ENCODE peak calls at places on chromosomes 6 and 20, in four cellular contexts. Q is CD8-positive, alpha-beta T cell; K is PC-3; G is activated CD8-positive, alpha-beta T cell treated with anti-CD3 and anti-CD28 coated beads for 36 hours. W is an unnamed sample.

GRCh38 chr20:60453847-60454246 is 495.6 kb downstream of the CDH26 start:
- DNase-seq in Q (no peak), K (no peak), G (no peak), W (peak)

GRCh38 chr6:144064402-144064830 is 31.0 kb downstream of the SF3B5 start:
- DNase-seq in Q (peak), K (no peak), G (peak), W (peak)

GRCh38 chr6:17165383-17165782 is 63.5 kb downstream of the STMND1 start:
- DNase-seq in Q (no peak), K (no peak), G (no peak), W (no peak)

GRCh38 chr6:81766482-81767069 is 14.1 kb upstream of the TENT5A start:
- DNase-seq in Q (no peak), K (peak), G (no peak), W (no peak)

GRCh38 chr20:1417273-1417672 is 24.4 kb upstream of the FKBP1A start:
- DNase-seq in Q (no peak), K (peak), G (no peak), W (no peak)

GRCh38 chr6:15528870-15529269 is 134.0 kb downstream of the DTNBP1 start:
- DNase-seq in Q (no peak), K (no peak), G (no peak), W (no peak)

GRCh38 chr20:43895235-43895634 is 19.4 kb upstream of the TOX2 start:
- DNase-seq in Q (no peak), K (no peak), G (no peak), W (no peak)

GRCh38 chr6:53728570-53729194 is 63.1 kb upstream of the KLHL31 start:
- DNase-seq in Q (peak), K (peak), G (peak), W (peak)

GRCh38 chr20:2476742-2477615 is 6.4 kb upstream of the SNRPB start:
- DNase-seq in Q (no peak), K (no peak), G (no peak), W (no peak)

GRCh38 chr6:2110504-2110903 is 134.9 kb downstream of the GMDS start:
- DNase-seq in Q (no peak), K (no peak), G (no peak), W (no peak)

GRCh38 chr6:20845592-20845991 is 311.3 kb downstream of the CDKAL1 start:
- DNase-seq in Q (no peak), K (no peak), G (no peak), W (no peak)

GRCh38 chr20:39067526-39068216 is 105.5 kb downstream of the DHX35 start:
- DNase-seq in Q (no peak), K (no peak), G (no peak), W (no peak)

GRCh38 chr6:101779051-101779844 is 385.7 kb downstream of the GRIK2 start:
- DNase-seq in Q (no peak), K (peak), G (no peak), W (no peak)

GRCh38 chr6:3506195-3506594 is 49.3 kb upstream of the SLC22A23 start:
- DNase-seq in Q (no peak), K (no peak), G (no peak), W (no peak)

GRCh38 chr6:136734977-136735376 is 57.3 kb downstream of the MAP3K5 start:
- DNase-seq in Q (no peak), K (no peak), G (no peak), W (no peak)

GRCh38 chr6:160355001-160355400 is 6.8 kb downstream of the SLC22A3 start:
- DNase-seq in Q (no peak), K (peak), G (peak), W (no peak)

GRCh38 chr6:14254505-14254904 is 136.9 kb downstream of the CD83 start:
- DNase-seq in Q (no peak), K (no peak), G (no peak), W (no peak)

GRCh38 chr20:36093025-36093803 is 61.3 kb upstream of the EPB41L1 start:
- DNase-seq in Q (peak), K (peak), G (peak), W (peak)

GRCh38 chr6:126039284-126039683 is 52.9 kb downstream of the TRMT11 start:
- DNase-seq in Q (no peak), K (peak), G (no peak), W (no peak)

GRCh38 chr20:58192065-58192464 is 36.4 kb downstream of the ANKRD60 start:
- DNase-seq in Q (no peak), K (no peak), G (no peak), W (no peak)

GRCh38 chr20:21272279-21272678 is 30.9 kb upstream of the XRN2 start:
- DNase-seq in Q (no peak), K (no peak), G (no peak), W (no peak)

GRCh38 chr6:72631480-72631879 is 9.6 kb downstream of the KCNQ5 start:
- DNase-seq in Q (no peak), K (no peak), G (no peak), W (no peak)

GRCh38 chr6:16759181-16759645 is 2.0 kb downstream of the ATXN1 start:
- DNase-seq in Q (no peak), K (peak), G (no peak), W (peak)

GRCh38 chr20:57148266-57148665 is 118.2 kb downstream of the BMP7 start:
- DNase-seq in Q (no peak), K (no peak), G (no peak), W (no peak)

GRCh38 chr6:145349950-145350510 is 385.3 kb downstream of the EPM2A start:
- DNase-seq in Q (no peak), K (no peak), G (no peak), W (no peak)

GRCh38 chr6:12291785-12292604 is 1.8 kb downstream of the EDN1 start:
- DNase-seq in Q (no peak), K (peak), G (no peak), W (peak)

GRCh38 chr6:32461493-32461892 is 21.8 kb downstream of the HLA-DRA start:
- DNase-seq in Q (no peak), K (no peak), G (no peak), W (no peak)

GRCh38 chr6:24536466-24536865 is 41.7 kb downstream of the ALDH5A1 start:
- DNase-seq in Q (no peak), K (no peak), G (no peak), W (no peak)

GRCh38 chr6:41371461-41371991 is 36.1 kb downstream of the NCR2 start:
- DNase-seq in Q (no peak), K (no peak), G (no peak), W (peak)

GRCh38 chr6:155959898-155960297 is 504.3 kb upstream of the NOX3 start:
- DNase-seq in Q (no peak), K (no peak), G (no peak), W (no peak)

GRCh38 chr20:1885254-1885653 is 10.0 kb upstream of the SIRPA start:
- DNase-seq in Q (no peak), K (no peak), G (no peak), W (no peak)

GRCh38 chr6:146598785-146599405 is at the start of gene ADGB:
- DNase-seq in Q (no peak), K (peak), G (peak), W (peak)

DNA sequence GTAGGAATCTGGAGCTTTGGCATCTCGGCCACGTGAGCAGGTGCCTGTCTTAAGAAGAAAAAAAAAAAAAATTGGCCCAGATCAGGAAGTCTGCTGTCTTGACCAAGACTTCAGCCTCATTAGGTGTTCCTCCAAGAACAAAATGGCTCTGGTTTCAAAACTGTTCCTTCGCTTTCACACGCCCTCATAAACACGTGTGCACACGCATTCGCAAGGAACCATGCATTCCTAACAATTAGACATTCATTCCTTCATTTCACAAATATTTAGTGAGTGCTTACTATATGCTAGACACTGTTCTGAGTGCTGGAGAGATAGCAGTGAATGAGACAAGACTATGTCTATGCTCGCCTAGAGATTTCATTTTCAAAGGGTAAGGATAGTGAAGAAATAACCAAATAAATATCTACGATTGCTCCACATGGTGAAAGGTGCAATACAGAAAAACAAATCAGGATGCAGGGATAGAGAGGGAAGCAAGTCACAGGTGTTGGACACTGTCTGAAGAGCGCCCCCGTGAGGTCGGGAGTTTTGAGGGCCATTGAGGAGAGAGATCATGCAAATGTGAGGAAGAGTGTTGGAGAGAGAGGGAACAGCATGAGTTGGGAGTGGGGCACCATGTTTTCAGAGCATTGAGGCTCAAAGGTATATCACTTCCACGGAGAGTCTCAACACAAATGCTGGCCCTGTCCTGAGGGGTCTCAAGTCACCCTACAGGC is 53.3 kb downstream of the CCDC170 start:
- DNase-seq in Q (no peak), K (no peak), G (no peak), W (no peak)
- TF ChIP-seq CTCF in Q (no peak), K (peak), G (no peak), W (no peak)

GRCh38 chr6:30679765-30680535 is 6.5 kb downstream of the PPP1R18 start:
- DNase-seq in Q (no peak), K (no peak), G (no peak), W (no peak)

GRCh38 chr6:30676660-30677270 is 4.0 kb upstream of the DHX16 start:
- DNase-seq in Q (no peak), K (no peak), G (no peak), W (no peak)

GRCh38 chr6:30681696-30682180 is 4.7 kb downstream of the PPP1R18 start:
- DNase-seq in Q (no peak), K (no peak), G (peak), W (no peak)

GRCh38 chr6:30682181-30683117 is 4.0 kb downstream of the PPP1R18 start:
- DNase-seq in Q (peak), K (peak), G (peak), W (peak)

GRCh38 chr6:30678964-30679726 is 6.3 kb upstream of the DHX16 start:
- DNase-seq in Q (peak), K (peak), G (peak), W (peak)
- TF ChIP-seq CTCF in Q (peak), K (peak), G (peak), W (peak)

DNA sequence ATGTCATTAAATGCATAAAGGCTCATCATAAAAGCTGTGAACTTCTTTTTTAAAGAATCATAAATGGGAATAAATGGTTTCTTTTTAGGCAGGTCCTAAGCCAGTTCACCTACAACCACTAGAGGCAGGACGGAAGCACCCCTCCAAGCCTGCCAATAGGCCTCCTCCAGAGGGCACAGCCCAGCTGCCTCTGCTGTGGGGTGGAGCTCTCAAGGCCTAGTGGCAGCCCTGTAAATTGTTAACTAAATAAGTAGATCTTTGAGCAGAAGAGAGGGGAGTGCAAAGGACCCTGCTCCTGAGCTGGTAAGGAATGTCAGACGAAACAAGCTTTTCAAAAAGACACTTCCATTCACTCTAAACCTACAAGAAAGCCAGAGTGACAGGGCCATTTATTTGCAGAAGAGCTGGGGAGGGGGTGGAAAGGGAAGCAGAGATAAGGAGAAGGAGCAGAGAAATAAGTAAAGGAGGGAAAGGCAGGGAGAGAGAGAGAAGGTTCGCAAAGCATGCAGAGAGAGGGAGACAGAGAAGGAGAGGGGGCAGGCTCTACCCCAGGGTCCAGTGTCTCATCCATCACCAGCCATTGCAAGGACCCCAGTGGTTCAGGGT is 18.0 kb upstream of the MAFB start:
- DNase-seq in Q (no peak), K (peak), G (no peak), W (no peak)
- TF ChIP-seq CTCF in Q (no peak), K (peak), G (no peak), W (peak)

GRCh38 chr6:121334299-121335104 is at the start of gene TBC1D32:
- DNase-seq in Q (peak), K (peak), G (peak), W (peak)

GRCh38 chr6:121335111-121336008 is 1.1 kb upstream of the TBC1D32 start:
- DNase-seq in Q (no peak), K (no peak), G (no peak), W (no peak)

DNA sequence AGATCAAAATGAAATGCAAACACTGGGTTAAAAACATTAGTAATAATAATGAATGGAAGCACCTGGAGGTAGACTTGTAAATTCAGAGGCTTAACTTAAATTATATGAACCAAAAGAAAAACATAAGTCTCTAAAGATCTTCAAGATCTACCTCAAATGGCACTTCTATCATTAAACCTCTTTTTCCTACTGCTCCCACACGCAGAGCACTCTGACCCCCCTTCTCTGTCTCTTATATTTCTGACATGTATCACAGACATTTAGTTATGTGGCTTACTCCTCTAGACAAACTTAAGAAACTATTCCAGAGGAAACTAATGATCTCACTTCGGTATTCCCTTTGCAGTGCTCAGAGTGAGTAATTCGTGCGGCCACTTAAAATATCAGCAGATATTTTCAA is 1.1 kb downstream of the TBC1D32 start:
- DNase-seq in Q (no peak), K (no peak), G (no peak), W (no peak)
- TF ChIP-seq CTCF in Q (no peak), K (no peak), G (no peak), W (no peak)

DNA sequence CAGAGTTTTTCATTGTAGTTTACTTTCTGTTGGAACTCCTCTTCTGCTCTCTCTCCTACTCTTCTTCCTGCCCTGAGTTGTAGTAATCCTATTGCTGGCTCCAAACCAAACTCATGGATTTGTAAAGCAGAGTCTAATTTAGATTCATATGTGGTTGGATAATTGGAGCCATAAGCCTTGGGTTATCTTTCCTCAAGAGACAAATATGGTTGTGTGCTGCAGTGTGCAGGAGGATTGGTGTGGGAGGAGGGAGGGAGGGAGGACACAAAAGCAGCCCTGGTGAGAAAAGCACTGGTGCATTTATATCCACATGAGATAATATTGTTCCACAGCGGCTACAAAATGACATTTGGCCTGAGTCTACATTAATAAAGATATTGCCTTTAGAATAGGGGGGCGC is 4.2 kb downstream of the HLA-G start:
- DNase-seq in Q (no peak), K (no peak), G (no peak), W (no peak)
- TF ChIP-seq CTCF in Q (no peak), K (no peak), G (no peak), W (no peak)

GRCh38 chr6:168711666-168712300 is 270.8 kb downstream of the SMOC2 start:
- DNase-seq in Q (no peak), K (no peak), G (no peak), W (no peak)

GRCh38 chr6:168714547-168715260 is 273.7 kb downstream of the SMOC2 start:
- DNase-seq in Q (no peak), K (no peak), G (no peak), W (no peak)

GRCh38 chr6:168715643-168716481 is 274.9 kb downstream of the SMOC2 start:
- DNase-seq in Q (no peak), K (no peak), G (no peak), W (no peak)

GRCh38 chr6:168713013-168713412 is 272.0 kb downstream of the SMOC2 start:
- DNase-seq in Q (no peak), K (no peak), G (no peak), W (no peak)

DNA sequence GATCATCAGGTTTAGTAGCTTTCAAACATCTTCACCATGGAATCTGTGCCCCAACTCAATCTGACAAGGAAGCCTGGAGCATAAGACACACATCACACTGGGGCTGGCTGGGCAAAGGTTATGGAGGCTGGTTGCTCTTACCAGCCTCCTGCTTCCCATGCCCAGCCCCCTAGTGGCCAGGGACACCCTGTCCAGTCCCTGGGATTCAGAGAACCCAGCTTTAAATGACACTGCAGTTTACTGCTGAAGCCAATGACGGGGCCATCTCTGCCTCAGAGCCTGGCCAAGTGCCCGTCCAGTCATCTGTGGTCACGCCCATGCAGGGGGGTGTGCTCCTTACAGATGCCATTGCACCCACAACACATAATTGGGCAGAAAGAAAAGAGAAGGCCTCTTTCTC is 272.9 kb downstream of the SMOC2 start:
- DNase-seq in Q (no peak), K (peak), G (no peak), W (peak)
- TF ChIP-seq CTCF in Q (no peak), K (peak), G (no peak), W (no peak)

GRCh38 chr20:34102342-34102741 is 9.7 kb downstream of the EIF2S2 start:
- DNase-seq in Q (no peak), K (no peak), G (no peak), W (no peak)
- TF ChIP-seq CTCF in Q (no peak), K (no peak), G (no peak), W (no peak)

DNA sequence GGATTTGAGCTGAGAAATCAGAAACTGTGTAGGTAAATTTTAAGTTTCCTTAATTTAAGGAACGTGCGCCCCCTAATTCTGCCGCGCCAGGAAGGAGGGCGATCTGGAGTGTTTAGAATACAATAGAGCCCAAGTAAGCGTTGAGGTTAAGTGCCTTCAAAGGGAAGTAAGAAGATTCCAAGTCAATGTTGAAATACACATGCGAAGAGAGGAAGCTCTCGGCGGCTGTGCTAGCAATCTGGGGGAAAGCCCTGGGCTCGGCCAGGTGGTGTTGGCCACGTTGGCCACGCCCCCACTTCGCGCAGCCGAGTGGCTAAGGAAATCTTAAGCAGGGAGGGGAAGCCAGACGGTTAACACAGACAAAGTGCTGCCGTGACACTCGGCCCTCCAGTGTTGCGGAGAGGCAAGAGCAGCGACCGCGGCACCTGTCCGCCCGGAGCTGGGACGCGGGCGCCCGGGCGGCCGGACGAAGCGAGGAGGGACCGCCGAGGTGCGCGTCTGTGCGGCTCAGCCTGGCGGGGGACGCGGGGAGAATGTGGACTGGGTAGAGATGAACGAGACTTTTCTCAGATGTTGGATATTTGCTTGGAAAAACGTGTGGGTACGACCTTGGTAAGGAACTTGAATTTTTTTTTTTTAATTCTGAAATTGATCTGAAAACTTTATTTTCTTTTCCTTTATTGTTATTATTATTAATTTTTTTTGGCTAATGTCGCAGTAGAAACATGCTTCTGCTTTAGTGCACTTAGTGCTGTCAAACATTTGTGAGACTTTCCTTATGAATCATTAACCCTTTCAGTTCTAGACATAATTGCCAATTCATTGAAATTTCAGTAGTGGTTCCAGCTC is at the start of gene PRDM1:
- DNase-seq in Q (peak), K (peak), G (peak), W (peak)
- TF ChIP-seq CTCF in Q (no peak), K (peak), G (peak), W (peak)

GRCh38 chr6:43490523-43490939 is 13.2 kb downstream of the TJAP1 start:
- DNase-seq in Q (no peak), K (no peak), G (no peak), W (no peak)
- TF ChIP-seq CTCF in Q (no peak), K (no peak), G (no peak), W (no peak)

W was measured in endothelial cell.